ENCODE peak calls at places on chromosomes 13 and 19, in seven cellular contexts. K is A549, A is lower leg skin, X is transverse colon, H is Peyer's patch, J is IMR-90, U is testis. R is an unnamed sample.

GRCh38 chr19:36110487-36111199 is at the start of gene OVOL3:
- DNase-seq in X (no peak), H (no peak), U (no peak), J (no peak), A (no peak), K (no peak), R (no peak)

GRCh38 chr13:21015284-21015683 is 46.1 kb downstream of the LATS2 start:
- DNase-seq in U (no peak), X (no peak), K (no peak), J (peak), H (no peak), A (peak), R (no peak)

GRCh38 chr19:43570174-43570791 is 5.0 kb downstream of the XRCC1 start:
- DNase-seq in A (no peak), X (no peak), K (no peak), H (no peak), U (no peak), J (no peak), R (no peak)

GRCh38 chr19:45123440-45123850 is 30.5 kb downstream of the PPP1R37 start:
- DNase-seq in A (no peak), K (no peak), H (no peak), X (no peak), U (no peak), J (no peak), R (no peak)

GRCh38 chr13:71378992-71379905 is 487.8 kb downstream of the DACH1 start:
- DNase-seq in U (no peak), H (no peak), A (no peak), X (no peak), J (no peak), K (no peak), R (no peak)

GRCh38 chr13:46964789-46965527 is 68.1 kb upstream of the HTR2A start:
- DNase-seq in A (no peak), X (no peak), H (no peak), U (no peak), K (no peak), J (peak), R (no peak)

GRCh38 chr13:33259296-33259695 is 26.3 kb downstream of the STARD13 start:
- DNase-seq in X (no peak), J (no peak), A (no peak), U (no peak), K (no peak), H (no peak), R (no peak)

GRCh38 chr13:48302920-48303330 is 626 bp upstream of the RB1 start:
- DNase-seq in U (no peak), H (no peak), A (no peak), K (no peak), X (no peak), J (peak), R (no peak)

GRCh38 chr13:40408602-40409001 is 257.8 kb downstream of the FOXO1 start:
- DNase-seq in J (peak), H (no peak), U (no peak), X (no peak), A (no peak), K (no peak), R (peak)

GRCh38 chr13:98556968-98557591 is 19.8 kb downstream of the STK24 start:
- DNase-seq in K (no peak), A (peak), X (no peak), H (peak), J (peak), U (peak), R (no peak)

GRCh38 chr13:101449971-101450748 is 2.3 kb upstream of the ITGBL1 start:
- DNase-seq in X (no peak), J (peak), K (peak), U (no peak), A (no peak), H (no peak), R (no peak)

GRCh38 chr13:91588541-91588940 is 190.1 kb downstream of the GPC5 start:
- DNase-seq in U (no peak), H (no peak), A (no peak), J (no peak), K (no peak), X (no peak), R (no peak)
- TF ChIP-seq POLR2A in U (no peak), H (no peak), A (no peak), J (no peak), K (no peak), X (no peak), R (no peak)

DNA sequence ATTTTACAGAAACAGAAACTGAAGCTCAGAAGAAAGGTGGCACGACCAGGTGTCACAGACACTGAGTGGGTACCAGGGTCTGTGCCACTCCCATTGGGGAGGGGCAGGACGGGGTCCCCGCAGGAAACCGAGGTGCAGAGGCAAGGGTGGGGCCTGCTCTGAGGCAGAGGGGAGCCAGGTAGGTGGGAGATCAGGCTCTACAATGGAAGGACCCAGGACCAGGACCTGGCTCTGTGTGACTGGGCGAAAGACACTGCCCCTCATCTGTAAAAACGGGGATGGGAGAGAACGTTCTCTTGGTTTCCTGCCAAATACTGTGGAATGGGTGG is 2.8 kb downstream of the PTGIR start:
- DNase-seq in H (no peak), X (no peak), U (no peak), J (no peak), K (no peak), A (no peak), R (no peak)
- H3K4me3 ChIP-seq in H (no peak), X (no peak), U (no peak), J (no peak), K (no peak), A (no peak), R (no peak)

DNA sequence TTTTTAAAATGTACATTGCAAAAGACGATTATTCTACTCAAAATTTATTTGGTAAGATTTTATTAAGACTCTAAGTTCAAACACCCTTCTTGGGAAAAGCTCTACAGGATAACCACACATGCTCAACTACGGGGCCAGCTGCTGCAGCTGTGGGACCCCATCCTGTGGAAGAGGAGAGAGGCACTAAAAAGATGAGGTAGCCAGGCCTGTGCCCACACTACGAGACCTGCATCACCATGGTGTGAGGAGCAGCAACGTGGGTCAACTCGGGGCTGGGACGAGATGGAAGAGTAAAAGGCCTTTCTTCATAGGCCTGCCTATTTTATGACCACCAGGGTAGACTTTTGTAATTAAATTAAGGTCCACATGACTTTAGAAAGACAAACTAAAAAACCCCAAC is 4.6 kb upstream of the CCNP start:
- DNase-seq in X (no peak), J (no peak), A (no peak), K (no peak), U (no peak), H (no peak), R (no peak)
- TF ChIP-seq POLR2A in X (no peak), J (no peak), A (no peak), K (no peak), U (no peak), H (no peak), R (no peak)

DNA sequence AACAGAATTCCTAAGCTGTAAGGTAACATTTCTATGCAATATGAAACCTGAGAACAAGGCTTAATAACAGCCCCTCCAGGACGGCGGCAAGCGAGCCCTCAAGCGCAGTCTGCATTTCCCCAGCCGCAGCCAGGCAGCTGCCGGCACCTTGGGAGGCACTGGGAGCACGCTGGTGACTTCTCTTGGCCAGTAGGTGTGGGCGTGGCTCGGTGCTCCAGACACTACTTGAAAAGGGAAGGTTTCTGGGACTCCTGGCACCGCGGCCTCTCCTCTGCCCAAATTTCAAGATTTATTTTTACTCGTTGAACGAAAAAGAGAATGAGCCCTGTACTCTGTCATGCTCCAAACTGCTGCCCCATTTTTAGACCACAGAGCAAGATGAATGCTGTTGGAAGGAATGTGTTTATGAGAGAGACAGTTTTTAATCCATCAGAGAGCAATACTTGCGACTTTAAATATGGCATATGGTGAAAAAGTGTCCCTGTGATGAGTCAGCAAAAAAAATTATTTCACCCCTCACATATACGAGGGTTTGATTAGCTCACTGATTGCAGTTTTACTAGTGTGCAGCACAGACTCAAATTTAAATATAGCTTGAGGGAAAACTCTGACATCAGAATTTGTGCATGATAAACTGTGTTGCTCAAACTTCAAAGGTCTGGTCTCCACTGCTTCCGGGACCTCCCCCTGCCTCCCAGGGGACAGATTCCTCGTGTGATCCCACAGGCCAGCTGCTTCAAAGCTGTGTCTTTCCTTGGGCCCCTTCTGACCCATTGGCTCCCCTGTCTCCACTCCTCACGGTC is 81.3 kb downstream of the COL4A2 start:
- DNase-seq in K (no peak), A (peak), J (peak), X (peak), H (no peak), U (no peak), R (peak)
- H3K4me3 ChIP-seq in K (no peak), A (no peak), J (no peak), X (no peak), H (no peak), U (no peak), R (no peak)

DNA sequence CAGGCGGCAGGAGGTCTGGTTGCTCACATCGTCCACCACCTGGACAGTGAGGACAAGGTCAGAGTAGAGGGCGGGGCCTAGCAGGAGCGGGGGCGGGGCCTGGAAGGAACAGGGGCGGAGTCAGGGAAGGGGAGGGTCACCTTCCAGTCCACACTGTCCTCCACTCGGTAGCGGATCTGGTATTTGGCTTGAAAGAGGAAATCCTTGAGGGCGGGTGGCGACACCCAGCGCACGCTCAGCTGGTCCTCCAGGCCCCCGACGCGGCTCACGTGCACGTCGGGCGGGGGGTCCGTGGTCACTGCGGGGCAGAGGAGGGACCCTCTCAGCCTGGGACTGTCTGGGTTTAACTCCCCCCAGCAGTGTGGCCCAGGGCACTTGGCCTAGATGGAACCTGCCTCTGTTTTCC is 8.2 kb downstream of the REX1BD start:
- DNase-seq in K (no peak), X (peak), U (peak), A (no peak), H (peak), J (no peak), R (peak)
- TF ChIP-seq POLR2A in K (no peak), X (no peak), U (no peak), A (no peak), H (no peak), J (no peak), R (no peak)

R was measured in NB4.